ENCODE peak calls at places on chromosomes 2 and 18, in eight cellular contexts. P, C, M, H, O, G, R and T are unnamed samples.

GRCh38 chr18:37019157-37019571 is 190.2 kb downstream of the KIAA1328 start:
- DNase-seq in C (peak), M (no peak), P (peak), O (no peak), G (no peak), R (peak), H (no peak), T (no peak)

GRCh38 chr2:61291851-61292575 is 130.0 kb downstream of the C2orf74 start:
- DNase-seq in M (no peak), O (no peak), P (no peak), G (no peak), H (no peak), C (no peak), R (no peak), T (no peak)

GRCh38 chr2:168050377-168050776 is 197.0 kb downstream of the STK39 start:
- DNase-seq in H (no peak), O (no peak), R (no peak), P (no peak), C (no peak), M (no peak), G (no peak), T (no peak)

GRCh38 chr2:209147981-209148380 is 275.9 kb upstream of the MAP2 start:
- DNase-seq in O (no peak), G (no peak), C (no peak), H (no peak), M (no peak), P (no peak), R (no peak), T (no peak)

GRCh38 chr18:35024965-35025364 is 16.2 kb upstream of the MAPRE2 start:
- DNase-seq in R (no peak), P (peak), G (no peak), C (peak), O (no peak), M (peak), H (no peak), T (no peak)

GRCh38 chr2:140695163-140695562 is 1435.7 kb downstream of the LRP1B start:
- DNase-seq in P (peak), G (no peak), C (no peak), M (peak), O (no peak), R (no peak), H (no peak), T (no peak)

GRCh38 chr18:35220424-35220823 is 20.4 kb upstream of the ZNF397 start:
- DNase-seq in M (no peak), G (no peak), C (no peak), P (no peak), R (no peak), H (no peak), O (no peak), T (no peak)

GRCh38 chr18:46290440-46291020 is 186.3 kb downstream of the HAUS1 start:
- DNase-seq in C (no peak), R (no peak), P (no peak), G (no peak), O (no peak), H (no peak), M (no peak), T (no peak)

GRCh38 chr2:240508832-240509545 is 48.8 kb downstream of the ANKMY1 start:
- DNase-seq in G (no peak), R (no peak), M (no peak), P (no peak), C (no peak), O (no peak), H (no peak), T (no peak)

GRCh38 chr2:12222561-12222960 is 476.1 kb downstream of the LPIN1 start:
- DNase-seq in G (no peak), O (no peak), C (no peak), M (no peak), R (no peak), P (no peak), H (no peak), T (no peak)

GRCh38 chr2:98308532-98308931 is 37.7 kb upstream of the CNGA3 start:
- DNase-seq in G (no peak), P (no peak), C (no peak), R (no peak), O (no peak), H (no peak), M (no peak), T (no peak)

GRCh38 chr2:43121915-43122314 is 104.5 kb downstream of the ZFP36L2 start:
- DNase-seq in R (no peak), C (no peak), P (no peak), M (no peak), O (no peak), G (no peak), H (no peak), T (no peak)